ENCODE peak calls at places on chromosomes 7 and 10, in ten cellular contexts. S is astrocyte of the hippocampus; D is activated naive CD4-positive, alpha-beta T cell; T is naive thymus-derived CD4-positive, alpha-beta T cell; F is DMS53; B is naive B cell; K is activated T-cell treated with anti-CD3 and anti-CD28 coated beads for 1 hour; O is WERI-Rb-1; U is activated B cell treated with CpG ODN at 0.5 μM for 24 hours; Y is activated CD4-positive, alpha-beta memory T cell treated with anti-CD3 and anti-CD28 coated beads, Interleukin-2, amount 10 ng/mL, durations not matched to agents 7 days and 5 days. V is an unnamed sample.

GRCh38 chr7:87874066-87874465 is 2.1 kb downstream of the SLC25A40 start:
- DNase-seq in S (no peak), K (no peak), T (no peak), O (no peak), B (peak), D (no peak), Y (no peak), U (no peak), F (no peak), V (no peak)

GRCh38 chr10:95517536-95518454 is 43.4 kb downstream of the SORBS1 start:
- DNase-seq in Y (no peak), F (peak), B (no peak), U (no peak), O (no peak), D (no peak), T (no peak), K (no peak), S (peak), V (peak)

GRCh38 chr10:4011136-4011812 is 226.3 kb upstream of the KLF6 start:
- DNase-seq in B (no peak), U (no peak), S (no peak), Y (no peak), O (no peak), F (no peak), D (no peak), K (no peak), T (no peak), V (no peak)

GRCh38 chr10:19333631-19334030 is 285.0 kb downstream of the MALRD1 start:
- DNase-seq in B (no peak), O (no peak), D (no peak), K (no peak), T (no peak), Y (no peak), F (no peak), U (no peak), S (peak), V (peak)

GRCh38 chr10:48450233-48450810 is 143.8 kb downstream of the MAPK8 start:
- DNase-seq in S (no peak), B (no peak), T (no peak), O (no peak), K (no peak), Y (peak), U (peak), F (no peak), D (no peak), V (no peak)

GRCh38 chr10:10830316-10831061 is 187.2 kb upstream of the CELF2 start:
- DNase-seq in K (no peak), U (no peak), D (no peak), S (peak), T (no peak), F (no peak), B (no peak), Y (no peak), O (no peak), V (peak)

GRCh38 chr10:126216221-126216701 is 172.0 kb downstream of the ADAM12 start:
- DNase-seq in S (no peak), U (no peak), D (no peak), O (peak), B (no peak), T (no peak), F (no peak), K (no peak), Y (no peak), V (peak)

GRCh38 chr7:100465702-100466311 is 1.7 kb upstream of the SPACDR start:
- DNase-seq in Y (no peak), T (no peak), F (peak), D (no peak), B (no peak), U (no peak), O (peak), S (peak), K (no peak), V (peak)

GRCh38 chr7:115300228-115300870 is 378.5 kb downstream of the MDFIC start:
- DNase-seq in S (peak), F (peak), K (no peak), U (no peak), Y (no peak), T (no peak), D (no peak), O (no peak), B (no peak), V (no peak)

GRCh38 chr10:77341055-77341454 is 296.6 kb downstream of the KCNMA1 start:
- DNase-seq in O (no peak), U (no peak), F (no peak), B (no peak), K (no peak), S (no peak), D (no peak), Y (no peak), T (no peak), V (no peak)

GRCh38 chr7:92910976-92911375 is 74.6 kb upstream of the CDK6 start:
- DNase-seq in Y (no peak), O (no peak), D (no peak), T (no peak), K (no peak), F (no peak), U (no peak), S (no peak), B (no peak), V (no peak)

GRCh38 chr7:23377134-23377533 is 78.0 kb downstream of the MALSU1 start:
- DNase-seq in B (no peak), K (no peak), F (peak), U (no peak), S (no peak), O (no peak), T (no peak), Y (no peak), D (no peak), V (peak)